ENCODE peak calls at places on chromosome 18, in six cellular contexts. Q, O, D, W, H and I are unnamed samples.

GRCh38 chr18:69257861-69258458 is 142.7 kb upstream of the DOK6 start:
- DNase-seq in W (no peak), D (peak), O (no peak), H (no peak), Q (no peak), I (no peak)

GRCh38 chr18:46293699-46294300 is 189.6 kb downstream of the HAUS1 start:
- DNase-seq in O (no peak), W (no peak), Q (no peak), H (no peak), D (no peak), I (no peak)

GRCh38 chr18:21264651-21265050 is 22.6 kb downstream of the GREB1L start:
- DNase-seq in Q (no peak), O (no peak), H (no peak), D (no peak), W (no peak), I (no peak)

GRCh38 chr18:33717339-33717738 is 139.3 kb downstream of the ASXL3 start:
- DNase-seq in H (no peak), W (no peak), O (no peak), D (no peak), Q (no peak), I (no peak)

GRCh38 chr18:78528437-78529228 is 451.0 kb upstream of the SALL3 start:
- DNase-seq in H (no peak), W (no peak), D (no peak), O (no peak), Q (no peak), I (no peak)

GRCh38 chr18:75154259-75154658 is 54.7 kb downstream of the PTGR3 start:
- DNase-seq in D (no peak), O (no peak), W (no peak), Q (no peak), H (peak), I (no peak)

GRCh38 chr18:69580107-69580506 is 179.4 kb downstream of the DOK6 start:
- DNase-seq in H (no peak), Q (no peak), O (no peak), D (peak), W (no peak), I (no peak)

GRCh38 chr18:74489631-74490030 is 6.5 kb upstream of the CNDP2 start:
- DNase-seq in D (no peak), O (no peak), W (no peak), Q (no peak), H (no peak), I (no peak)

GRCh38 chr18:23265691-23266399 is 130.6 kb downstream of the CABLES1 start:
- DNase-seq in Q (no peak), D (no peak), W (no peak), O (no peak), H (no peak), I (peak)

GRCh38 chr18:8657873-8658521 is 47.4 kb upstream of the MTCL1 start:
- DNase-seq in O (no peak), Q (no peak), W (no peak), D (peak), H (no peak), I (no peak)

GRCh38 chr18:49017813-49018552 is 67.2 kb upstream of the SMAD7 start:
- DNase-seq in H (no peak), Q (peak), D (no peak), O (no peak), W (no peak), I (no peak)

GRCh38 chr18:629303-630150 is 27.9 kb upstream of the TYMS start:
- DNase-seq in H (no peak), D (no peak), W (no peak), Q (no peak), O (no peak), I (no peak)

GRCh38 chr18:8685141-8685913 is 20.0 kb upstream of the MTCL1 start:
- DNase-seq in W (no peak), D (no peak), Q (peak), H (no peak), O (no peak), I (no peak)

GRCh38 chr18:68085251-68085650 is 568.7 kb upstream of the DSEL start:
- DNase-seq in Q (no peak), W (no peak), H (no peak), D (no peak), O (no peak), I (no peak)

GRCh38 chr18:62647179-62647578 is 68.2 kb upstream of the PHLPP1 start:
- DNase-seq in H (no peak), Q (no peak), O (no peak), W (no peak), D (no peak), I (no peak)

GRCh38 chr18:64037812-64038414 is 68.0 kb downstream of the SERPINB8 start:
- DNase-seq in H (no peak), O (no peak), D (peak), Q (no peak), W (no peak), I (no peak)

GRCh38 chr18:42274488-42275137 is 319.6 kb downstream of the PIK3C3 start:
- DNase-seq in H (no peak), O (no peak), W (no peak), Q (no peak), D (no peak), I (no peak)

GRCh38 chr18:76260941-76261472 is 234.0 kb downstream of the ZNF516 start:
- DNase-seq in O (no peak), H (no peak), Q (no peak), D (no peak), W (no peak), I (no peak)

GRCh38 chr18:74914052-74914591 is 294.8 kb downstream of the PTGR3 start:
- DNase-seq in H (no peak), W (no peak), D (no peak), O (no peak), Q (no peak), I (no peak)

GRCh38 chr18:76678248-76678647 is 144.1 kb upstream of the ZNF236 start:
- DNase-seq in O (no peak), W (no peak), H (no peak), Q (no peak), D (no peak), I (no peak)

GRCh38 chr18:46761054-46761769 is 4.4 kb upstream of the ST8SIA5 start:
- DNase-seq in D (no peak), W (no peak), O (no peak), H (no peak), Q (no peak), I (no peak)

GRCh38 chr18:62749389-62749788 is 34.0 kb downstream of the PHLPP1 start:
- DNase-seq in D (no peak), W (no peak), H (no peak), O (no peak), Q (no peak), I (no peak)

GRCh38 chr18:23196119-23197004 is 61.1 kb downstream of the CABLES1 start:
- DNase-seq in O (peak), D (no peak), W (no peak), H (no peak), Q (no peak), I (no peak)

GRCh38 chr18:55529581-55529980 is 58.4 kb downstream of the TCF4 start:
- DNase-seq in H (no peak), D (no peak), Q (no peak), W (no peak), O (no peak), I (no peak)